ENCODE peak calls at places on chromosomes 12 and 14, in eight cellular contexts. B is upper lobe of right lung, H is AG04450, P is breast epithelium, C is PC-3, L is GM23338, A is endodermal cell, E is small intestine. R is an unnamed sample. For H3K27me3, the result is how much of the 10 kb centered on the place peaks cover.

GRCh38 chr14:75430526-75430925 is 2.7 kb downstream of the JDP2 start:
- DNase-seq in B (no peak), C (no peak), A (no peak), P (no peak), E (no peak), L (no peak), H (no peak), R (no peak)

GRCh38 chr14:81309511-81309910 is 88.8 kb upstream of the GTF2A1 start:
- DNase-seq in B (no peak), A (no peak), P (no peak), L (no peak), C (no peak), H (no peak), E (no peak), R (no peak)

GRCh38 chr14:97178781-97179180 is 381.6 kb downstream of the VRK1 start:
- DNase-seq in E (no peak), H (no peak), P (no peak), A (no peak), L (no peak), B (no peak), C (peak), R (no peak)

GRCh38 chr14:28406181-28406580 is 360.4 kb upstream of the FOXG1 start:
- DNase-seq in H (no peak), P (no peak), A (no peak), E (no peak), L (no peak), B (no peak), C (peak), R (no peak)

GRCh38 chr12:124917135-124917840 is 2.8 kb upstream of the UBC start:
- DNase-seq in H (peak), L (peak), A (peak), P (peak), B (peak), C (peak), E (peak), R (peak)

GRCh38 chr12:6605425-6606330 is 1.5 kb downstream of the CHD4 start:
- DNase-seq in A (peak), C (peak), E (peak), P (no peak), L (peak), H (no peak), B (no peak), R (no peak)

GRCh38 chr12:25615119-25615518 is 62.0 kb upstream of the LMNTD1 start:
- DNase-seq in A (no peak), P (no peak), C (peak), E (no peak), H (peak), B (no peak), L (no peak), R (no peak)

GRCh38 chr14:61925043-61925442 is 162.8 kb downstream of the SNAPC1 start:
- DNase-seq in B (no peak), L (peak), A (peak), P (no peak), H (no peak), C (peak), E (no peak), R (no peak)

GRCh38 chr12:125122668-125123067 is 57.4 kb downstream of the AACS start:
- DNase-seq in P (no peak), C (no peak), L (peak), H (no peak), E (no peak), B (no peak), A (peak), R (no peak)

GRCh38 chr12:31020385-31021166 is 53.1 kb upstream of the DDX11 start:
- DNase-seq in C (no peak), A (peak), P (no peak), E (no peak), H (no peak), B (peak), L (no peak), R (no peak)

GRCh38 chr14:95208598-95208997 is 51.3 kb upstream of the DICER1 start:
- DNase-seq in A (no peak), L (no peak), H (no peak), C (no peak), P (no peak), E (no peak), B (no peak), R (no peak)

GRCh38 chr14:38583471-38583870 is 327.6 kb upstream of the CLEC14A start:
- DNase-seq in H (no peak), C (no peak), L (no peak), A (no peak), E (no peak), P (no peak), B (no peak), R (no peak)

GRCh38 chr14:37167151-37168047 is 5.0 kb downstream of the SLC25A21 start:
- DNase-seq in B (no peak), L (peak), P (no peak), H (no peak), A (peak), C (no peak), E (no peak), R (no peak)

GRCh38 chr12:124454735-124455134 is 112.7 kb downstream of the NCOR2 start:
- DNase-seq in E (no peak), C (no peak), L (no peak), P (no peak), H (no peak), B (no peak), A (no peak), R (no peak)

GRCh38 chr14:93707475-93707874 is 80.8 kb downstream of the PRIMA1 start:
- DNase-seq in L (no peak), C (peak), H (no peak), E (no peak), B (no peak), A (no peak), P (no peak), R (no peak)

GRCh38 chr12:116044181-116044580 is 233.3 kb downstream of the MED13L start:
- DNase-seq in E (peak), B (no peak), A (no peak), L (no peak), P (no peak), H (no peak), C (no peak), R (no peak)

GRCh38 chr14:61581340-61581739 is 114.0 kb upstream of the HIF1A start:
- DNase-seq in C (no peak), H (no peak), P (no peak), A (peak), L (no peak), E (no peak), B (no peak), R (no peak)

GRCh38 chr12:19398376-19399363 is 40.6 kb upstream of the AEBP2 start:
- DNase-seq in C (no peak), H (no peak), B (no peak), E (no peak), A (no peak), P (no peak), L (no peak), R (no peak)

GRCh38 chr14:104895207-104895785 is 29.4 kb upstream of the PLD4 start:
- DNase-seq in A (peak), B (no peak), P (no peak), H (no peak), C (no peak), E (no peak), L (no peak), R (peak)

DNA sequence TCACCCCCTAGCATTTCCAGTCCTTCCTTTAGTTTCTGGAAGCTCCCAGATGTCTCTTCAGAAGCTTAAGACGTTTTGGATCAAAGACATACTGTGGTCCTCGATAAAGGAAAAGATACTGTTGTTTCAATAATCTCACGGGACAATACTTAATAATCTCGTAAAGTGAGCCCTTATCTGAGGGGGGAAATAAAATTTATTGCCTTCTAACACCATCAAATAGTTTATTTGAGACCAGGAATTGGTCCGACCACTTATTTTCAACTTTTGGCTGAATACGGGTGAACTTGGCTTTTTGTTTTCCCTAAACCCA is 640 bp upstream of the G2E3 start:
- DNase-seq in C (no peak), L (no peak), B (no peak), H (no peak), A (no peak), P (no peak), E (no peak), R (no peak)
- H3K4me3 ChIP-seq in C (peak), L (peak), B (peak), H (peak), A (peak), P (peak), E (peak), R (peak)

GRCh38 chr14:59363545-59364226 is 101.5 kb downstream of the GPR135 start:
- DNase-seq in B (no peak), L (no peak), H (no peak), P (no peak), A (no peak), C (peak), E (no peak), R (no peak)

GRCh38 chr14:59358774-59359173 is 106.4 kb downstream of the GPR135 start:
- DNase-seq in A (no peak), E (peak), C (peak), L (no peak), P (no peak), H (no peak), B (no peak), R (no peak)

GRCh38 chr14:59362533-59362932 is 102.6 kb downstream of the GPR135 start:
- DNase-seq in A (no peak), E (peak), P (no peak), L (no peak), H (no peak), C (peak), B (no peak), R (no peak)

GRCh38 chr14:59359451-59360124 is 105.6 kb downstream of the GPR135 start:
- DNase-seq in E (no peak), L (no peak), P (no peak), H (no peak), B (no peak), C (peak), A (no peak), R (no peak)

GRCh38 chr14:59360923-59361794 is 104.0 kb downstream of the GPR135 start:
- DNase-seq in P (peak), A (peak), B (peak), E (peak), L (no peak), H (peak), C (peak), R (peak)
- H3K27ac ChIP-seq in P (peak), A (no peak), B (peak), E (no peak), L (no peak), H (no peak), C (peak), R (no peak)

GRCh38 chr12:108235231-108235959 is 103.7 kb downstream of the CMKLR1 start:
- DNase-seq in C (no peak), P (no peak), B (no peak), L (peak), A (peak), H (no peak), E (no peak), R (no peak)
- H3K27me3 ChIP-seq in C (under half), P (under half), B (under half), L (under half), A (under half), H (under half), E (under half), R (under half)

GRCh38 chr12:4047441-4047840 is 174.2 kb upstream of the PARP11 start:
- DNase-seq in B (no peak), A (peak), L (no peak), C (no peak), E (no peak), H (no peak), P (no peak), R (no peak)
- H3K4me3 ChIP-seq in B (no peak), A (no peak), L (no peak), C (no peak), E (no peak), H (no peak), P (no peak), R (no peak)

GRCh38 chr12:50251619-50252300 is 31.6 kb downstream of the LIMA1 start:
- DNase-seq in L (no peak), C (peak), P (no peak), H (peak), E (no peak), B (no peak), A (no peak), R (no peak)

GRCh38 chr12:50246873-50247612 is 36.3 kb downstream of the LIMA1 start:
- DNase-seq in L (no peak), B (no peak), C (peak), P (no peak), E (peak), H (peak), A (no peak), R (peak)

GRCh38 chr12:50248883-50249282 is 34.4 kb downstream of the LIMA1 start:
- DNase-seq in A (no peak), P (no peak), C (no peak), E (peak), B (no peak), L (no peak), H (no peak), R (no peak)

GRCh38 chr12:50248406-50248805 is 34.9 kb downstream of the LIMA1 start:
- DNase-seq in A (no peak), P (no peak), E (no peak), L (no peak), H (no peak), B (no peak), C (no peak), R (no peak)

DNA sequence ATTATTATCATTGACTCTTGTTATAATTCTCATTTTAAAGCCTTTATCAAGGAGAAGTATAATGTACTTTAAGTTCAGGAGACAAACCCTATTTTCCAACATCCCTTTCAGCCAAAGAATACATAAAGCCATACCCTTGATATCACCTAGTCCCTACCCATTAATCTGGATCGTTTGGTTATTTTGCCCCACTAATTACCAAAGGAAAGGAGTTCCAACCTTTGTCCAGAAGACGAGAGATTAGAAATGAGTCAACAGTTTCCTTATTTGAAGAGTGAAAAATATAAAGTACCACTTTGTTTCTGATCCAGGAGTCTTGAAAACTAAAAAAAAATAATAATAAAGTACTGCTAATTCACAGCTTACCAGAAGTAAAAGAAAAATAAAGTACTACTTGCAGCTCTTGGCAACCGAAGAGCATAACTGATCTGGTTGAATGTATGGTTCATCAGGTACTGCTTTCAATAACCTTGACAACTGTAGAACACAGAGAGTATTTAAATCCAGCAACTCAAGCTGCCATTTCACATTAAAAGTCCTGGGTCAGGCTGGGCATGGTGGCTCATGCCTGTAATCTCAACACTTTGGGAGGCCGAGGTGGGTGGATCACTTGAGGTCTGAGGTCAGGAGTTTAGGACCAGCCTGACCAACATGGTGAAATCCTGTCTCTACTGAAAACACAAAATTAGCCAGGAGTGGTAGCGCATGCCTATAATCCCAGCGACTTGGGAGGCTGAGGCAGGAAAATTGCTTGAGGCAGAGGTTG is 33.7 kb downstream of the LIMA1 start:
- DNase-seq in C (peak), L (peak), H (no peak), E (peak), B (no peak), P (no peak), A (no peak), R (no peak)
- H3K27ac ChIP-seq in C (peak), L (no peak), H (no peak), E (peak), B (no peak), P (peak), A (no peak), R (no peak)

GRCh38 chr12:112676526-112676925 is 115.0 kb upstream of the RPH3A start:
- DNase-seq in A (peak), P (no peak), L (peak), B (no peak), H (no peak), C (no peak), E (no peak), R (no peak)
- H3K27me3 ChIP-seq in A (under half), P (under half), L (under half), B (under half), H (under half), C (half or more), E (under half), R (under half)

DNA sequence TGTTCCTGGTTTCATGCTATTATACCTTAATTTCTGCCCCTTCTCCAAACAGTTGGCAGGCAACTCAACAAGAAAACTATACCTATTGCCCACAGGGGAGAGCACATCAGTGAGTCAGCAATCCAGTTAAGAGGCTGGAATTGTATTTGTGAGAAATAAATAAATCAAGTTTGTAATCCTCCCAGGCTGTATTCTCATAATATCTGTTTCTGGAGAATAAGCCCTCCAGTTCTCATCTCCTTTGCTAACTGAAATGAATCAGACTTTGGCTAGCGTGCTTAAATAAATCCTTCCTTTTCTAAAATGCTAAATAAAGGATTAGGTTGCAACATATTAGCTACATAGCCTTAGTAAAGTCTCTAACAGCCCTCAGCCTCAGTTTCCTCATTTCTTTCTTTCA is 23.8 kb downstream of the GSTZ1 start:
- DNase-seq in C (peak), A (no peak), P (no peak), B (no peak), E (no peak), L (no peak), H (no peak), R (no peak)
- H3K4me3 ChIP-seq in C (no peak), A (no peak), P (no peak), B (no peak), E (no peak), L (no peak), H (no peak), R (no peak)